ENCODE peak calls at places on chromosomes 11 and 22, in eight cellular contexts. One of them, this sample, is unnamed.

GRCh38 chr22:48627203-48627602 is 1200.5 kb downstream of the BRD1 start:
- DNase-seq in prostate gland: no peak
- DNase-seq in A549: no peak
- DNase-seq in sigmoid colon: no peak
- DNase-seq in stomach: no peak
- DNase-seq in upper lobe of right lung: no peak
- DNase-seq in CD4-positive, alpha-beta memory T cell: no peak
- DNase-seq in HCT116: no peak
- DNase-seq in this sample: no peak

GRCh38 chr11:130877532-130877931 is 38.7 kb downstream of the SNX19 start:
- DNase-seq in prostate gland: no peak
- DNase-seq in A549: no peak
- DNase-seq in sigmoid colon: no peak
- DNase-seq in stomach: no peak
- DNase-seq in upper lobe of right lung: no peak
- DNase-seq in CD4-positive, alpha-beta memory T cell: no peak
- DNase-seq in HCT116: no peak
- DNase-seq in this sample: no peak

GRCh38 chr11:63813035-63813562 is at the start of gene SPINDOC:
- DNase-seq in prostate gland: peak; percentile 74
- DNase-seq in A549: peak; percentile 89
- DNase-seq in sigmoid colon: peak; percentile 90
- DNase-seq in stomach: peak; percentile 80
- DNase-seq in upper lobe of right lung: peak; percentile 90
- DNase-seq in CD4-positive, alpha-beta memory T cell: peak; percentile 52
- DNase-seq in HCT116: no peak
- DNase-seq in this sample: peak; percentile 79

GRCh38 chr22:47205562-47205961 is 443.1 kb downstream of the TBC1D22A start:
- DNase-seq in prostate gland: no peak
- DNase-seq in A549: no peak
- DNase-seq in sigmoid colon: no peak
- DNase-seq in stomach: peak; percentile 15
- DNase-seq in upper lobe of right lung: no peak
- DNase-seq in CD4-positive, alpha-beta memory T cell: no peak
- DNase-seq in HCT116: no peak
- DNase-seq in this sample: no peak

GRCh38 chr11:83008581-83008923 is 63.1 kb downstream of the RAB30 start:
- DNase-seq in prostate gland: no peak
- DNase-seq in A549: no peak
- DNase-seq in sigmoid colon: no peak
- DNase-seq in stomach: no peak
- DNase-seq in upper lobe of right lung: no peak
- DNase-seq in CD4-positive, alpha-beta memory T cell: no peak
- DNase-seq in HCT116: no peak
- DNase-seq in this sample: no peak

GRCh38 chr22:19832476-19833108 is 22.1 kb downstream of the GNB1L start:
- DNase-seq in prostate gland: no peak
- DNase-seq in A549: no peak
- DNase-seq in sigmoid colon: no peak
- DNase-seq in stomach: peak; percentile 9
- DNase-seq in upper lobe of right lung: no peak
- DNase-seq in CD4-positive, alpha-beta memory T cell: no peak
- DNase-seq in HCT116: no peak
- DNase-seq in this sample: no peak

GRCh38 chr22:20618488-20618887 is 111.1 kb downstream of the MED15 start:
- DNase-seq in prostate gland: no peak
- DNase-seq in A549: no peak
- DNase-seq in sigmoid colon: no peak
- DNase-seq in stomach: no peak
- DNase-seq in upper lobe of right lung: no peak
- DNase-seq in CD4-positive, alpha-beta memory T cell: no peak
- DNase-seq in HCT116: no peak
- DNase-seq in this sample: no peak

GRCh38 chr11:96227244-96227643 is 115.8 kb downstream of the MAML2 start:
- DNase-seq in prostate gland: no peak
- DNase-seq in A549: no peak
- DNase-seq in sigmoid colon: no peak
- DNase-seq in stomach: no peak
- DNase-seq in upper lobe of right lung: no peak
- DNase-seq in CD4-positive, alpha-beta memory T cell: no peak
- DNase-seq in HCT116: no peak
- DNase-seq in this sample: no peak

GRCh38 chr11:16086229-16086628 is 270.1 kb downstream of the SOX6 start:
- DNase-seq in prostate gland: no peak
- DNase-seq in A549: no peak
- DNase-seq in sigmoid colon: no peak
- DNase-seq in stomach: no peak
- DNase-seq in upper lobe of right lung: no peak
- DNase-seq in CD4-positive, alpha-beta memory T cell: no peak
- DNase-seq in HCT116: no peak
- DNase-seq in this sample: no peak

GRCh38 chr22:35634981-35635540 is 13.2 kb upstream of the APOL6 start:
- DNase-seq in prostate gland: no peak
- DNase-seq in A549: no peak
- DNase-seq in sigmoid colon: peak; percentile 6
- DNase-seq in stomach: no peak
- DNase-seq in upper lobe of right lung: no peak
- DNase-seq in CD4-positive, alpha-beta memory T cell: no peak
- DNase-seq in HCT116: no peak
- DNase-seq in this sample: no peak

GRCh38 chr11:30546334-30546733 is 39.8 kb downstream of the MPPED2 start:
- DNase-seq in prostate gland: no peak
- DNase-seq in A549: no peak
- DNase-seq in sigmoid colon: no peak
- DNase-seq in stomach: no peak
- DNase-seq in upper lobe of right lung: no peak
- DNase-seq in CD4-positive, alpha-beta memory T cell: no peak
- DNase-seq in HCT116: no peak
- DNase-seq in this sample: no peak
- H3K27ac ChIP-seq in prostate gland: no peak overlapping the region
- H3K27ac ChIP-seq in A549: no peak overlapping the region
- H3K27ac ChIP-seq in sigmoid colon: no peak overlapping the region
- H3K27ac ChIP-seq in stomach: no peak overlapping the region
- H3K27ac ChIP-seq in upper lobe of right lung: no peak overlapping the region
- H3K27ac ChIP-seq in CD4-positive, alpha-beta memory T cell: no peak overlapping the region
- H3K27ac ChIP-seq in HCT116: no peak overlapping the region
- H3K27ac ChIP-seq in this sample: no peak overlapping the region

DNA sequence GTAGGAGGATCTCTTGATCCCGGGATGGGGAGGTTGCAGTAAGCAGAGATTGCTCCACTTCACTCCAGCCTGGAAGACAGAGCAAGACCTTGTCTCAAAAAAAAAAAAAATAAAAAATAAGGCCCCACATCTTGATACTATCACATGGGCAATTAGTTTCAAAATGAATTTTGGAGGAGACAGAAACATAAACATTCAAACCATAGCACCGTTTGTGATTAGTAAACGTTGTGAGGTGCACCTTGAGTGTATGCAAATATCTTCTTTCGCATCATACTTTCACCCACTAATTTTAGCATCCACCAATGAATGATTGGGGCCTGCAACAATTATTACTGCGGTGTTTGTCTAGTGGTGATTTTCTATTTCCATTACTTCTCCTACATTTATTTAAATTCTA is 11.0 kb upstream of the SPDYC start:
- DNase-seq in prostate gland: no peak
- DNase-seq in A549: no peak
- DNase-seq in sigmoid colon: no peak
- DNase-seq in stomach: no peak
- DNase-seq in upper lobe of right lung: no peak
- DNase-seq in CD4-positive, alpha-beta memory T cell: no peak
- DNase-seq in HCT116: no peak
- DNase-seq in this sample: no peak
- H3K27ac ChIP-seq in prostate gland: no peak overlapping the region
- H3K27ac ChIP-seq in A549: no peak overlapping the region
- H3K27ac ChIP-seq in sigmoid colon: no peak overlapping the region
- H3K27ac ChIP-seq in stomach: no peak overlapping the region
- H3K27ac ChIP-seq in upper lobe of right lung: no peak overlapping the region
- H3K27ac ChIP-seq in CD4-positive, alpha-beta memory T cell: no peak overlapping the region
- H3K27ac ChIP-seq in HCT116: no peak overlapping the region
- H3K27ac ChIP-seq in this sample: no peak overlapping the region

DNA sequence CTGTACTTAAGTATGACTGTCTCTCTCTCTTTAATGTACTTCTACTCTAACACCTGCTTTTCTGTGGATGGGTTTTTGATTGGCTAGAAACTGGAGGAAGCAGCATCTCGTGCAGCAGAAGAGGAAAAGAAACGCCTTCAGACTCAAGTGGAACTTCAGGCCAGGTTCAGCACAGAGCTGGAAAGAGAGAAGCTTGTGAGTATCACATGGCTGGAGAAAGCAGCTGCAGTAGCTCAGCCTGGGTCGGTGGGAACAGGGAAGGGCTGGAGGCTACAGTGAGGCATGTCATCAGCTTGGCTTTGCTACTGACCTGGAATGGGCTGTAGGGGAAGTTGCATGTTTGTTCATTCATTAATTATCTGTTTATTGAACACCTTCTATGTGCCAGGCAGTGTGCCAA is 74.2 kb downstream of the SWAP70 start:
- DNase-seq in prostate gland: no peak
- DNase-seq in A549: no peak
- DNase-seq in sigmoid colon: peak; percentile 89
- DNase-seq in stomach: no peak
- DNase-seq in upper lobe of right lung: no peak
- DNase-seq in CD4-positive, alpha-beta memory T cell: no peak
- DNase-seq in HCT116: no peak
- DNase-seq in this sample: no peak
- H3K27ac ChIP-seq in prostate gland: no peak overlapping the region
- H3K27ac ChIP-seq in A549: peak overlapping the region; percentile 76
- H3K27ac ChIP-seq in sigmoid colon: peak overlapping the region; percentile 1
- H3K27ac ChIP-seq in stomach: peak overlapping the region; percentile 31
- H3K27ac ChIP-seq in upper lobe of right lung: peak overlapping the region; percentile 0
- H3K27ac ChIP-seq in CD4-positive, alpha-beta memory T cell: no peak overlapping the region
- H3K27ac ChIP-seq in HCT116: no peak overlapping the region
- H3K27ac ChIP-seq in this sample: no peak overlapping the region

GRCh38 chr11:71206186-71206585 is 46.2 kb downstream of the SHANK2 start:
- DNase-seq in prostate gland: peak; percentile 62
- DNase-seq in A549: no peak
- DNase-seq in sigmoid colon: peak; percentile 81
- DNase-seq in stomach: peak; percentile 54
- DNase-seq in upper lobe of right lung: no peak
- DNase-seq in CD4-positive, alpha-beta memory T cell: no peak
- DNase-seq in HCT116: no peak
- DNase-seq in this sample: no peak
- H3K27ac ChIP-seq in prostate gland: peak overlapping the region; percentile 38
- H3K27ac ChIP-seq in A549: no peak overlapping the region
- H3K27ac ChIP-seq in sigmoid colon: no peak overlapping the region
- H3K27ac ChIP-seq in stomach: peak overlapping the region; percentile 8
- H3K27ac ChIP-seq in upper lobe of right lung: no peak overlapping the region
- H3K27ac ChIP-seq in CD4-positive, alpha-beta memory T cell: no peak overlapping the region
- H3K27ac ChIP-seq in HCT116: no peak overlapping the region
- H3K27ac ChIP-seq in this sample: no peak overlapping the region

GRCh38 chr11:66958956-66959274 is 732 bp upstream of the PC start:
- DNase-seq in prostate gland: no peak
- DNase-seq in A549: no peak
- DNase-seq in sigmoid colon: no peak
- DNase-seq in stomach: no peak
- DNase-seq in upper lobe of right lung: no peak
- DNase-seq in CD4-positive, alpha-beta memory T cell: no peak
- DNase-seq in HCT116: no peak
- DNase-seq in this sample: no peak
- H3K27ac ChIP-seq in prostate gland: peak overlapping the region; percentile 53
- H3K27ac ChIP-seq in A549: peak overlapping the region; percentile 83
- H3K27ac ChIP-seq in sigmoid colon: peak overlapping the region; percentile 75
- H3K27ac ChIP-seq in stomach: peak overlapping the region; percentile 40
- H3K27ac ChIP-seq in upper lobe of right lung: peak overlapping the region; percentile 82
- H3K27ac ChIP-seq in CD4-positive, alpha-beta memory T cell: peak overlapping the region; percentile 19
- H3K27ac ChIP-seq in HCT116: no peak overlapping the region
- H3K27ac ChIP-seq in this sample: no peak overlapping the region

GRCh38 chr11:36212507-36212906 is 76.7 kb downstream of the COMMD9 start:
- DNase-seq in prostate gland: no peak
- DNase-seq in A549: no peak
- DNase-seq in sigmoid colon: no peak
- DNase-seq in stomach: no peak
- DNase-seq in upper lobe of right lung: no peak
- DNase-seq in CD4-positive, alpha-beta memory T cell: no peak
- DNase-seq in HCT116: no peak
- DNase-seq in this sample: no peak

GRCh38 chr11:36214484-36214883 is 74.7 kb downstream of the COMMD9 start:
- DNase-seq in prostate gland: no peak
- DNase-seq in A549: no peak
- DNase-seq in sigmoid colon: no peak
- DNase-seq in stomach: no peak
- DNase-seq in upper lobe of right lung: no peak
- DNase-seq in CD4-positive, alpha-beta memory T cell: no peak
- DNase-seq in HCT116: no peak
- DNase-seq in this sample: no peak

GRCh38 chr11:36213050-36213840 is 76.0 kb downstream of the COMMD9 start:
- DNase-seq in prostate gland: no peak
- DNase-seq in A549: no peak
- DNase-seq in sigmoid colon: no peak
- DNase-seq in stomach: no peak
- DNase-seq in upper lobe of right lung: no peak
- DNase-seq in CD4-positive, alpha-beta memory T cell: no peak
- DNase-seq in HCT116: no peak
- DNase-seq in this sample: no peak

GRCh38 chr11:36211735-36212430 is 77.3 kb downstream of the COMMD9 start:
- DNase-seq in prostate gland: no peak
- DNase-seq in A549: no peak
- DNase-seq in sigmoid colon: no peak
- DNase-seq in stomach: no peak
- DNase-seq in upper lobe of right lung: no peak
- DNase-seq in CD4-positive, alpha-beta memory T cell: no peak
- DNase-seq in HCT116: no peak
- DNase-seq in this sample: no peak

GRCh38 chr11:36210529-36210928 is 78.7 kb downstream of the COMMD9 start:
- DNase-seq in prostate gland: no peak
- DNase-seq in A549: no peak
- DNase-seq in sigmoid colon: no peak
- DNase-seq in stomach: no peak
- DNase-seq in upper lobe of right lung: no peak
- DNase-seq in CD4-positive, alpha-beta memory T cell: no peak
- DNase-seq in HCT116: no peak
- DNase-seq in this sample: no peak
- H3K27ac ChIP-seq in prostate gland: no peak overlapping the region
- H3K27ac ChIP-seq in A549: no peak overlapping the region
- H3K27ac ChIP-seq in sigmoid colon: no peak overlapping the region
- H3K27ac ChIP-seq in stomach: no peak overlapping the region
- H3K27ac ChIP-seq in upper lobe of right lung: no peak overlapping the region
- H3K27ac ChIP-seq in CD4-positive, alpha-beta memory T cell: no peak overlapping the region
- H3K27ac ChIP-seq in HCT116: no peak overlapping the region
- H3K27ac ChIP-seq in this sample: no peak overlapping the region

GRCh38 chr22:40668611-40669390 is 10.5 kb upstream of the MCHR1 start:
- DNase-seq in prostate gland: no peak
- DNase-seq in A549: peak; percentile 51
- DNase-seq in sigmoid colon: no peak
- DNase-seq in stomach: no peak
- DNase-seq in upper lobe of right lung: no peak
- DNase-seq in CD4-positive, alpha-beta memory T cell: no peak
- DNase-seq in HCT116: peak; percentile 31
- DNase-seq in this sample: no peak
- H3K27ac ChIP-seq in prostate gland: no peak overlapping the region
- H3K27ac ChIP-seq in A549: peak overlapping the region; percentile 32
- H3K27ac ChIP-seq in sigmoid colon: peak overlapping the region; percentile 8
- H3K27ac ChIP-seq in stomach: no peak overlapping the region
- H3K27ac ChIP-seq in upper lobe of right lung: no peak overlapping the region
- H3K27ac ChIP-seq in CD4-positive, alpha-beta memory T cell: no peak overlapping the region
- H3K27ac ChIP-seq in HCT116: no peak overlapping the region
- H3K27ac ChIP-seq in this sample: no peak overlapping the region